ENCODE peak calls at places on chromosomes 3 and 15, in nine cellular contexts. L, U, J, X, H, E, R, F and M are unnamed samples.

GRCh38 chr15:84992157-84992940 is 10.7 kb downstream of the PDE8A start:
- DNase-seq in L (peak), U (peak), J (no peak), X (no peak), H (no peak), E (peak), R (peak), F (peak), M (peak)

GRCh38 chr3:178703268-178703975 is 167.2 kb downstream of the KCNMB2 start:
- DNase-seq in L (no peak), U (no peak), J (no peak), X (no peak), H (no peak), E (no peak), R (no peak), F (no peak), M (no peak)

GRCh38 chr3:14301558-14301957 is 100.8 kb upstream of the SLC6A6 start:
- DNase-seq in L (no peak), U (no peak), J (no peak), X (no peak), H (no peak), E (no peak), R (no peak), F (peak), M (peak)

GRCh38 chr3:183807329-183807728 is 18.0 kb downstream of the MAP6D1 start:
- DNase-seq in L (no peak), U (no peak), J (no peak), X (no peak), H (no peak), E (no peak), R (no peak), F (no peak), M (no peak)

GRCh38 chr3:55649554-55649953 is 162.4 kb upstream of the WNT5A start:
- DNase-seq in L (no peak), U (no peak), J (no peak), X (no peak), H (no peak), E (no peak), R (no peak), F (no peak), M (no peak)

GRCh38 chr15:41971089-41971892 is 1.1 kb downstream of the EHD4 start:
- DNase-seq in L (peak), U (peak), J (peak), X (peak), H (peak), E (no peak), R (peak), F (peak), M (peak)

GRCh38 chr3:175672119-175672689 is 813.1 kb downstream of the NAALADL2 start:
- DNase-seq in L (no peak), U (peak), J (peak), X (no peak), H (no peak), E (no peak), R (no peak), F (no peak), M (no peak)

GRCh38 chr3:144162042-144162441 is 190.4 kb downstream of the DIPK2A start:
- DNase-seq in L (no peak), U (peak), J (no peak), X (no peak), H (no peak), E (no peak), R (no peak), F (no peak), M (peak)

GRCh38 chr3:98817546-98817945 is 54.4 kb downstream of the ST3GAL6 start:
- DNase-seq in L (peak), U (peak), J (peak), X (no peak), H (no peak), E (no peak), R (no peak), F (peak), M (peak)

GRCh38 chr15:51672100-51672731 is 9.1 kb upstream of the SCG3 start:
- DNase-seq in L (peak), U (no peak), J (no peak), X (no peak), H (no peak), E (no peak), R (no peak), F (peak), M (no peak)

GRCh38 chr3:156981005-156981404 is 154.9 kb downstream of the LEKR1 start:
- DNase-seq in L (no peak), U (no peak), J (no peak), X (no peak), H (no peak), E (no peak), R (no peak), F (no peak), M (no peak)

GRCh38 chr3:156976933-156977332 is 150.8 kb downstream of the LEKR1 start:
- DNase-seq in L (no peak), U (no peak), J (no peak), X (no peak), H (no peak), E (no peak), R (no peak), F (no peak), M (no peak)

GRCh38 chr3:156974931-156975330 is 148.8 kb downstream of the LEKR1 start:
- DNase-seq in L (no peak), U (no peak), J (peak), X (no peak), H (no peak), E (no peak), R (no peak), F (no peak), M (no peak)

GRCh38 chr3:156973954-156974353 is 147.8 kb downstream of the LEKR1 start:
- DNase-seq in L (no peak), U (no peak), J (no peak), X (no peak), H (no peak), E (no peak), R (no peak), F (no peak), M (no peak)

DNA sequence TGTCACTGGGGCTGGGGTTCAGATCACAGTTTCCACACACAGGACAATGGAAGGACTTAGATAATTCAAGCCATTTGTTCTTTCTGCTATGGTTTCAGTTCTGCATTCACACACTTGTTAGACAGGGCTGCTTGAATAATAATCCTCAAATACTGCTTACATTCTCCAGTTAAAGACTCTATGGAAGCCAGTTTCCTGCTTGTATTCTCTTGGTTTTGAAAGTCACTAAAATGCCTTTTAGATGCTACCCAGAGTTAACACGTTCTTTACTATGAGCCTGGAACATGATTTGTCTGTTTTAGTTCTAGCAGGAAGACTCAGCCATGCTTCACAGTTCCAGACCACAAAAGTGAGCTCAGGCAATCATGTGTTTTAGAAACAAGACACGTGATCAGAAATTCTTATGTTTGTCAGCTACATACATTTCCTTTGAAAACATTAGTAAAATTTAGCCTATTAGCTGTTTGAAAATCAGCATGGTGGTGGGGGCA is 152.4 kb downstream of the LEKR1 start:
- DNase-seq in L (no peak), U (no peak), J (no peak), X (no peak), H (peak), E (no peak), R (no peak), F (peak), M (no peak)
- TF ChIP-seq MAX in L (no peak), U (no peak), J (no peak), X (no peak), H (peak), E (no peak), R (no peak), F (no peak), M (no peak)

DNA sequence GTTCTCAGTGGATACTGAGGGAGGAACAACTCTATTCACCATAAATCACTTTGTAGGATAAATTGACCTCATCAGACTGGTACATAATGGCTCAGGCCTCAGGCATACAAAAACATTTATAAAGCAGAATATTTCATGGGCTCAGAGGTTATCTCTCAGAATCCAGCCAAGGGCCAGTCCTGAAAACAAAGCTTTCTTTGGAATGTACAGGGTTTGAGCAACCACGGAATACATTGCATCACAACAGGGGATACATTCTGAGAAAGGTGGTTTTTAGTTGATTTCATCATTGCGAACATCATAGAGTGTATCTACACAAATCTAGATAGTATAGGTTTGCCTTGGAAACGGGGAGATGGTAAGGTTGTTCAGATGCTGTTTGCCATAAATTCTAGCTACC is 33.4 kb upstream of the CTDSPL2 start:
- DNase-seq in L (no peak), U (no peak), J (no peak), X (no peak), H (no peak), E (no peak), R (no peak), F (no peak), M (peak)
- TF ChIP-seq MAX in L (no peak), U (no peak), J (no peak), X (no peak), H (no peak), E (no peak), R (no peak), F (no peak), M (no peak)

DNA sequence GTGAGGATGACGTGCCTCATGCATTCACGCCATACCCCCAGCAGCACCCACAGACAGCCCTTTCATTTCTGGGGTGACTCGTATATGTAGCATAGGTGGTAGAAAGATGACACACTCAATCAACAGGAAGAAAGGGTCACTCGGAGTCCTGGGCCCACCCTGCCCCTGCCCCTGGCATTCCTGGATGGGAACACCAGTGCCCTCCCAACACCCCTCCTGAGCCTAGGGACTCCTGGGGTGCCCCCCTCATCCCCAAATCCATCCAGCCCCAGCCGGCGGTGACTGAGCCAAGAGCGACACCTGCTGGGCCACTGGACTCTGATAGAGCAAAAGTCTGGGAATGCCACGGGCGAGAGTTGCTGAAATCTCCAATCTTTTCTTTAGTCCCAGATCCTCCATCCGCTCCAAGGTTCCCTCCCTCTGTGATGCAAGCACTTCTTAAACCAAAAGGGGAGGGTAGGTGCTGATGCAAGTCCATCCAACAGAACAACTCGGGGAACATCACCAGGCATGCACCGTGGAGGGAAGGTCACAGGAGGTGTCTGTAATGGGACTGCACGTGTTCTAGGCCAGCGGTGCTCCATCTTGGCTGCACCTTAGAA is 31.1 kb downstream of the ACAN start:
- DNase-seq in L (peak), U (peak), J (peak), X (peak), H (no peak), E (peak), R (peak), F (no peak), M (no peak)
- TF ChIP-seq MAX in L (no peak), U (no peak), J (no peak), X (peak), H (no peak), E (no peak), R (no peak), F (no peak), M (no peak)

DNA sequence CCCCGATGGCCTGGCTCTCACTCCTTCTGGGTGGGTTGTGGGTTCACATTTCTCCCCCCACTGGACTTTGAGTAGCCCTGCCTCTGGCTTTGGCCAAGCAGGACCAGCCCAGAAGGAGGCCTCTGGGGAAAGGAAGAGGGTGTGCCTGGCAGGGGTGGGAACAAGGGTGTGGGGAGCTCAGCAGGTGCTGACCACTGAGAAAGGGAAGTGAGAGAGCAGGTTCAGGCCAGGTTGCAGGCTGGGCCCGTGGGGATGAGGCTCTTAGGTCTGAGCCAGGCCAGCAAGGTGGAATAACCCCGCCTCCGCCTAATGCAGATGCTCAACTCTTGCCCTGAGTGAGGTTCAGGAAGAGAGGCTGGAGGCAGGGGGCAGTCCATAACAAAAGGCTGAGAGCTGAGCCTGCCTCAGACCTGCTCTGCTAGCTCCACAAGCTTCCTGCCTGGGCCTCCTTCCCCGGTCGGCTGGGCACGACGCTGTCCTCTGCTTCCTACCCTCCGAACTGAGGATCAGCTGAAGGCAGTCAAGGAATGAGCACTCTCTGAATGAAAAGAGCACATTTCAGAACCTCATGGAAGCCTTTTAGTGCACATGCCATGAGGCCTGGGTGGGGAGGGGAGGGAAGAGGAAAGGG is 82.7 kb downstream of the TLE3 start:
- DNase-seq in L (no peak), U (no peak), J (no peak), X (peak), H (peak), E (peak), R (no peak), F (peak), M (no peak)
- TF ChIP-seq MAX in L (no peak), U (no peak), J (no peak), X (peak), H (no peak), E (peak), R (no peak), F (no peak), M (no peak)